ENCODE peak calls at places on chromosomes 11 and 22, in eight cellular contexts. One of them, this sample, is unnamed.

GRCh38 chr11:114157476-114158050 is 98.1 kb downstream of the ZBTB16 start:
- DNase-seq in stimulated activated CD8-positive, alpha-beta memory T cell treated with anti-CD3 and anti-CD28 coated beads, Interleukin-15, amount 100 ng/mL, for 48 hours: no peak
- DNase-seq in heart left ventricle: no peak
- DNase-seq in H7: no peak
- DNase-seq in glutamatergic neuron: no peak
- DNase-seq in NAMALWA: no peak
- DNase-seq in non-pigmented ciliary epithelial cell: no peak
- DNase-seq in epithelial cell of prostate: no peak
- DNase-seq in this sample: no peak

GRCh38 chr22:39502789-39503464 is 837 bp downstream of the MIEF1 start:
- DNase-seq in stimulated activated CD8-positive, alpha-beta memory T cell treated with anti-CD3 and anti-CD28 coated beads, Interleukin-15, amount 100 ng/mL, for 48 hours: no peak
- DNase-seq in heart left ventricle: no peak
- DNase-seq in H7: peak; percentile 32
- DNase-seq in glutamatergic neuron: no peak
- DNase-seq in NAMALWA: peak; percentile 34
- DNase-seq in non-pigmented ciliary epithelial cell: no peak
- DNase-seq in epithelial cell of prostate: no peak
- DNase-seq in this sample: no peak

GRCh38 chr22:39997939-39998726 is 3.4 kb downstream of the FAM83F start:
- DNase-seq in stimulated activated CD8-positive, alpha-beta memory T cell treated with anti-CD3 and anti-CD28 coated beads, Interleukin-15, amount 100 ng/mL, for 48 hours: no peak
- DNase-seq in heart left ventricle: no peak
- DNase-seq in H7: peak; percentile 86
- DNase-seq in glutamatergic neuron: peak; percentile 65
- DNase-seq in NAMALWA: no peak
- DNase-seq in non-pigmented ciliary epithelial cell: no peak
- DNase-seq in epithelial cell of prostate: no peak
- DNase-seq in this sample: no peak

GRCh38 chr11:69075421-69076128 is 26.8 kb downstream of the TPCN2 start:
- DNase-seq in stimulated activated CD8-positive, alpha-beta memory T cell treated with anti-CD3 and anti-CD28 coated beads, Interleukin-15, amount 100 ng/mL, for 48 hours: no peak
- DNase-seq in heart left ventricle: peak; percentile 71
- DNase-seq in H7: no peak
- DNase-seq in glutamatergic neuron: no peak
- DNase-seq in NAMALWA: no peak
- DNase-seq in non-pigmented ciliary epithelial cell: peak; percentile 81
- DNase-seq in epithelial cell of prostate: peak; percentile 34
- DNase-seq in this sample: no peak

GRCh38 chr22:46424496-46424895 is 89.0 kb downstream of the TRMU start:
- DNase-seq in stimulated activated CD8-positive, alpha-beta memory T cell treated with anti-CD3 and anti-CD28 coated beads, Interleukin-15, amount 100 ng/mL, for 48 hours: no peak
- DNase-seq in heart left ventricle: no peak
- DNase-seq in H7: no peak
- DNase-seq in glutamatergic neuron: no peak
- DNase-seq in NAMALWA: no peak
- DNase-seq in non-pigmented ciliary epithelial cell: no peak
- DNase-seq in epithelial cell of prostate: no peak
- DNase-seq in this sample: no peak

GRCh38 chr11:76802151-76802550 is 19.0 kb downstream of the TSKU start:
- DNase-seq in stimulated activated CD8-positive, alpha-beta memory T cell treated with anti-CD3 and anti-CD28 coated beads, Interleukin-15, amount 100 ng/mL, for 48 hours: no peak
- DNase-seq in heart left ventricle: peak; percentile 0
- DNase-seq in H7: no peak
- DNase-seq in glutamatergic neuron: no peak
- DNase-seq in NAMALWA: no peak
- DNase-seq in non-pigmented ciliary epithelial cell: no peak
- DNase-seq in epithelial cell of prostate: no peak
- DNase-seq in this sample: no peak

GRCh38 chr22:26170795-26171194 is 1.5 kb downstream of the SEZ6L start:
- DNase-seq in stimulated activated CD8-positive, alpha-beta memory T cell treated with anti-CD3 and anti-CD28 coated beads, Interleukin-15, amount 100 ng/mL, for 48 hours: no peak
- DNase-seq in heart left ventricle: peak; percentile 18
- DNase-seq in H7: peak; percentile 75
- DNase-seq in glutamatergic neuron: peak; percentile 39
- DNase-seq in NAMALWA: no peak
- DNase-seq in non-pigmented ciliary epithelial cell: no peak
- DNase-seq in epithelial cell of prostate: no peak
- DNase-seq in this sample: no peak

GRCh38 chr22:27718186-27719032 is 83.1 kb downstream of the MN1 start:
- DNase-seq in stimulated activated CD8-positive, alpha-beta memory T cell treated with anti-CD3 and anti-CD28 coated beads, Interleukin-15, amount 100 ng/mL, for 48 hours: no peak
- DNase-seq in heart left ventricle: peak; percentile 80
- DNase-seq in H7: peak; percentile 60
- DNase-seq in glutamatergic neuron: no peak
- DNase-seq in NAMALWA: no peak
- DNase-seq in non-pigmented ciliary epithelial cell: peak; percentile 78
- DNase-seq in epithelial cell of prostate: peak; percentile 84
- DNase-seq in this sample: no peak

GRCh38 chr11:37574361-37574760 is 976.3 kb upstream of the RAG2 start:
- DNase-seq in stimulated activated CD8-positive, alpha-beta memory T cell treated with anti-CD3 and anti-CD28 coated beads, Interleukin-15, amount 100 ng/mL, for 48 hours: no peak
- DNase-seq in heart left ventricle: no peak
- DNase-seq in H7: no peak
- DNase-seq in glutamatergic neuron: no peak
- DNase-seq in NAMALWA: no peak
- DNase-seq in non-pigmented ciliary epithelial cell: no peak
- DNase-seq in epithelial cell of prostate: no peak
- DNase-seq in this sample: no peak

GRCh38 chr11:60775420-60775961 is 9.6 kb upstream of the MS4A10 start:
- DNase-seq in stimulated activated CD8-positive, alpha-beta memory T cell treated with anti-CD3 and anti-CD28 coated beads, Interleukin-15, amount 100 ng/mL, for 48 hours: peak; percentile 53
- DNase-seq in heart left ventricle: peak; percentile 80
- DNase-seq in H7: peak; percentile 93
- DNase-seq in glutamatergic neuron: peak; percentile 88
- DNase-seq in NAMALWA: peak; percentile 95
- DNase-seq in non-pigmented ciliary epithelial cell: peak; percentile 63
- DNase-seq in epithelial cell of prostate: peak; percentile 43
- DNase-seq in this sample: peak; percentile 86

GRCh38 chr11:65421204-65422103 is 1.1 kb upstream of the NEAT1 start:
- DNase-seq in stimulated activated CD8-positive, alpha-beta memory T cell treated with anti-CD3 and anti-CD28 coated beads, Interleukin-15, amount 100 ng/mL, for 48 hours: peak; percentile 87
- DNase-seq in heart left ventricle: peak; percentile 93
- DNase-seq in H7: peak; percentile 56
- DNase-seq in glutamatergic neuron: no peak
- DNase-seq in NAMALWA: peak; percentile 93
- DNase-seq in non-pigmented ciliary epithelial cell: peak; percentile 93
- DNase-seq in epithelial cell of prostate: peak; percentile 99
- DNase-seq in this sample: no peak

GRCh38 chr11:117107701-117108590 is 9.7 kb upstream of the SIK3 start:
- DNase-seq in stimulated activated CD8-positive, alpha-beta memory T cell treated with anti-CD3 and anti-CD28 coated beads, Interleukin-15, amount 100 ng/mL, for 48 hours: no peak
- DNase-seq in heart left ventricle: no peak
- DNase-seq in H7: no peak
- DNase-seq in glutamatergic neuron: no peak
- DNase-seq in NAMALWA: no peak
- DNase-seq in non-pigmented ciliary epithelial cell: no peak
- DNase-seq in epithelial cell of prostate: no peak
- DNase-seq in this sample: no peak

GRCh38 chr22:37201066-37201820 is 11.0 kb downstream of the SSTR3 start:
- DNase-seq in stimulated activated CD8-positive, alpha-beta memory T cell treated with anti-CD3 and anti-CD28 coated beads, Interleukin-15, amount 100 ng/mL, for 48 hours: no peak
- DNase-seq in heart left ventricle: no peak
- DNase-seq in H7: no peak
- DNase-seq in glutamatergic neuron: no peak
- DNase-seq in NAMALWA: no peak
- DNase-seq in non-pigmented ciliary epithelial cell: no peak
- DNase-seq in epithelial cell of prostate: no peak
- DNase-seq in this sample: no peak

GRCh38 chr11:16945671-16946469 is 68.3 kb downstream of the PLEKHA7 start:
- DNase-seq in stimulated activated CD8-positive, alpha-beta memory T cell treated with anti-CD3 and anti-CD28 coated beads, Interleukin-15, amount 100 ng/mL, for 48 hours: peak; percentile 29
- DNase-seq in heart left ventricle: peak; percentile 45
- DNase-seq in H7: peak; percentile 26
- DNase-seq in glutamatergic neuron: peak; percentile 62
- DNase-seq in NAMALWA: peak; percentile 70
- DNase-seq in non-pigmented ciliary epithelial cell: peak; percentile 14
- DNase-seq in epithelial cell of prostate: no peak
- DNase-seq in this sample: no peak